ENCODE peak calls at places on chromosomes 3 and 15, in six cellular contexts. One of them, this sample, is unnamed.

GRCh38 chr3:113157408-113157980 is 53.9 kb upstream of the BOC start:
- DNase-seq in SK-N-SH: no peak
- DNase-seq in H1: no peak
- DNase-seq in HepG2: no peak
- DNase-seq in K562: no peak
- DNase-seq in GM12878: no peak
- DNase-seq in this sample: no peak

GRCh38 chr3:57738406-57738805 is 17.7 kb upstream of the SLMAP start:
- DNase-seq in SK-N-SH: no peak
- DNase-seq in H1: no peak
- DNase-seq in HepG2: no peak
- DNase-seq in K562: no peak
- DNase-seq in GM12878: no peak
- DNase-seq in this sample: no peak

GRCh38 chr15:38054488-38054887 is 120.0 kb downstream of the TMCO5A start:
- DNase-seq in SK-N-SH: no peak
- DNase-seq in H1: no peak
- DNase-seq in HepG2: no peak
- DNase-seq in K562: no peak
- DNase-seq in GM12878: no peak
- DNase-seq in this sample: no peak

GRCh38 chr15:79101866-79102581 is 11.4 kb upstream of the RASGRF1 start:
- DNase-seq in SK-N-SH: no peak
- DNase-seq in H1: no peak
- DNase-seq in HepG2: no peak
- DNase-seq in K562: no peak
- DNase-seq in GM12878: no peak
- DNase-seq in this sample: no peak

GRCh38 chr15:31435891-31436628 is 109.4 kb downstream of the KLF13 start:
- DNase-seq in SK-N-SH: no peak
- DNase-seq in H1: no peak
- DNase-seq in HepG2: no peak
- DNase-seq in K562: peak; percentile 13
- DNase-seq in GM12878: no peak
- DNase-seq in this sample: peak; percentile 21

GRCh38 chr3:45277636-45278035 is 51.5 kb upstream of the TMEM158 start:
- DNase-seq in SK-N-SH: no peak
- DNase-seq in H1: no peak
- DNase-seq in HepG2: no peak
- DNase-seq in K562: no peak
- DNase-seq in GM12878: no peak
- DNase-seq in this sample: no peak

GRCh38 chr15:50119063-50119700 is at the start of gene ATP8B4:
- DNase-seq in SK-N-SH: no peak
- DNase-seq in H1: no peak
- DNase-seq in HepG2: no peak
- DNase-seq in K562: no peak
- DNase-seq in GM12878: no peak
- DNase-seq in this sample: no peak

GRCh38 chr15:95596487-95596886 is 734.0 kb upstream of the NR2F2 start:
- DNase-seq in SK-N-SH: no peak
- DNase-seq in H1: peak; percentile 19
- DNase-seq in HepG2: no peak
- DNase-seq in K562: no peak
- DNase-seq in GM12878: no peak
- DNase-seq in this sample: no peak

GRCh38 chr3:161177996-161178395 is 43.1 kb upstream of the NMD3 start:
- DNase-seq in SK-N-SH: no peak
- DNase-seq in H1: no peak
- DNase-seq in HepG2: no peak
- DNase-seq in K562: no peak
- DNase-seq in GM12878: no peak
- DNase-seq in this sample: no peak

GRCh38 chr3:183116051-183116614 is 16.8 kb upstream of the MCCC1 start:
- DNase-seq in SK-N-SH: peak; percentile 85
- DNase-seq in H1: peak; percentile 90
- DNase-seq in HepG2: peak; percentile 39
- DNase-seq in K562: peak; percentile 69
- DNase-seq in GM12878: no peak
- DNase-seq in this sample: peak; percentile 29

GRCh38 chr3:172285844-172286243 is 162.4 kb downstream of the GHSR start:
- DNase-seq in SK-N-SH: no peak
- DNase-seq in H1: no peak
- DNase-seq in HepG2: no peak
- DNase-seq in K562: no peak
- DNase-seq in GM12878: no peak
- DNase-seq in this sample: no peak

GRCh38 chr15:82768414-82769081 is 37.3 kb downstream of the FSD2 start:
- DNase-seq in SK-N-SH: no peak
- DNase-seq in H1: no peak
- DNase-seq in HepG2: no peak
- DNase-seq in K562: no peak
- DNase-seq in GM12878: no peak
- DNase-seq in this sample: no peak

GRCh38 chr3:8996681-8997121 is 33.4 kb upstream of the RAD18 start:
- DNase-seq in SK-N-SH: no peak
- DNase-seq in H1: no peak
- DNase-seq in HepG2: peak; percentile 53
- DNase-seq in K562: no peak
- DNase-seq in GM12878: no peak
- DNase-seq in this sample: no peak

GRCh38 chr3:42662813-42663535 is 9.5 kb downstream of the ZBTB47 start:
- DNase-seq in SK-N-SH: no peak
- DNase-seq in H1: no peak
- DNase-seq in HepG2: no peak
- DNase-seq in K562: no peak
- DNase-seq in GM12878: no peak
- DNase-seq in this sample: no peak

GRCh38 chr15:77060560-77060959 is 10.3 kb downstream of the TSPAN3 start:
- DNase-seq in SK-N-SH: no peak
- DNase-seq in H1: no peak
- DNase-seq in HepG2: no peak
- DNase-seq in K562: no peak
- DNase-seq in GM12878: no peak
- DNase-seq in this sample: no peak

GRCh38 chr15:31357148-31357547 is 30.5 kb downstream of the KLF13 start:
- DNase-seq in SK-N-SH: no peak
- DNase-seq in H1: no peak
- DNase-seq in HepG2: no peak
- DNase-seq in K562: no peak
- DNase-seq in GM12878: no peak
- DNase-seq in this sample: no peak

GRCh38 chr3:187456268-187456667 is 88.1 kb downstream of the RTP4 start:
- DNase-seq in SK-N-SH: no peak
- DNase-seq in H1: no peak
- DNase-seq in HepG2: no peak
- DNase-seq in K562: no peak
- DNase-seq in GM12878: no peak
- DNase-seq in this sample: no peak

GRCh38 chr3:120144267-120144666 is 50.0 kb upstream of the GSK3B start:
- DNase-seq in SK-N-SH: no peak
- DNase-seq in H1: no peak
- DNase-seq in HepG2: peak; percentile 39
- DNase-seq in K562: no peak
- DNase-seq in GM12878: no peak
- DNase-seq in this sample: no peak

GRCh38 chr15:62846131-62846804 is 196.3 kb upstream of the TPM1 start:
- DNase-seq in SK-N-SH: no peak
- DNase-seq in H1: no peak
- DNase-seq in HepG2: no peak
- DNase-seq in K562: no peak
- DNase-seq in GM12878: no peak
- DNase-seq in this sample: no peak

GRCh38 chr3:99473321-99473751 is 165.1 kb upstream of the COL8A1 start:
- DNase-seq in SK-N-SH: no peak
- DNase-seq in H1: no peak
- DNase-seq in HepG2: no peak
- DNase-seq in K562: no peak
- DNase-seq in GM12878: no peak
- DNase-seq in this sample: no peak

GRCh38 chr15:74598126-74598842 is 17.4 kb upstream of the CLK3 start:
- DNase-seq in SK-N-SH: peak; percentile 99
- DNase-seq in H1: peak; percentile 62
- DNase-seq in HepG2: peak; percentile 84
- DNase-seq in K562: peak; percentile 100
- DNase-seq in GM12878: peak; percentile 69
- DNase-seq in this sample: peak; percentile 48

GRCh38 chr3:171351676-171352075 is 108.5 kb downstream of the TNIK start:
- DNase-seq in SK-N-SH: no peak
- DNase-seq in H1: no peak
- DNase-seq in HepG2: no peak
- DNase-seq in K562: no peak
- DNase-seq in GM12878: no peak
- DNase-seq in this sample: no peak

GRCh38 chr3:151926956-151927355 is 53.5 kb downstream of the SUCNR1 start:
- DNase-seq in SK-N-SH: no peak
- DNase-seq in H1: no peak
- DNase-seq in HepG2: no peak
- DNase-seq in K562: no peak
- DNase-seq in GM12878: no peak
- DNase-seq in this sample: no peak

GRCh38 chr3:114319453-114319852 is 25.6 kb downstream of the TIGIT start:
- DNase-seq in SK-N-SH: no peak
- DNase-seq in H1: peak; percentile 27
- DNase-seq in HepG2: peak; percentile 54
- DNase-seq in K562: no peak
- DNase-seq in GM12878: no peak
- DNase-seq in this sample: no peak

GRCh38 chr15:82966671-82967071 is 14.2 kb upstream of the HOMER2 start:
- DNase-seq in SK-N-SH: no peak
- DNase-seq in H1: no peak
- DNase-seq in HepG2: no peak
- DNase-seq in K562: no peak
- DNase-seq in GM12878: peak; percentile 51
- DNase-seq in this sample: no peak

GRCh38 chr3:114668099-114668498 is 374.3 kb downstream of the TIGIT start:
- DNase-seq in SK-N-SH: no peak
- DNase-seq in H1: no peak
- DNase-seq in HepG2: no peak
- DNase-seq in K562: no peak
- DNase-seq in GM12878: no peak
- DNase-seq in this sample: no peak

GRCh38 chr3:131277836-131278497 is 103.6 kb upstream of the NUDT16 start:
- DNase-seq in SK-N-SH: no peak
- DNase-seq in H1: no peak
- DNase-seq in HepG2: no peak
- DNase-seq in K562: no peak
- DNase-seq in GM12878: no peak
- DNase-seq in this sample: no peak

GRCh38 chr3:30752961-30753360 is 141.5 kb downstream of the GADL1 start:
- DNase-seq in SK-N-SH: no peak
- DNase-seq in H1: no peak
- DNase-seq in HepG2: peak; percentile 21
- DNase-seq in K562: no peak
- DNase-seq in GM12878: no peak
- DNase-seq in this sample: peak; percentile 71
- TF ChIP-seq GABPA in SK-N-SH: no peak
- TF ChIP-seq GABPA in H1: no peak
- TF ChIP-seq GABPA in HepG2: no peak
- TF ChIP-seq GABPA in K562: no peak
- TF ChIP-seq GABPA in GM12878: no peak
- TF ChIP-seq GABPA in this sample: no peak

GRCh38 chr3:138367326-138367850 is 19.0 kb downstream of the MRAS start:
- DNase-seq in SK-N-SH: no peak
- DNase-seq in H1: no peak
- DNase-seq in HepG2: no peak
- DNase-seq in K562: no peak
- DNase-seq in GM12878: no peak
- DNase-seq in this sample: no peak

GRCh38 chr3:138365991-138366759 is 17.8 kb downstream of the MRAS start:
- DNase-seq in SK-N-SH: no peak
- DNase-seq in H1: no peak
- DNase-seq in HepG2: no peak
- DNase-seq in K562: no peak
- DNase-seq in GM12878: no peak
- DNase-seq in this sample: no peak

GRCh38 chr3:138370321-138370720 is 21.9 kb downstream of the MRAS start:
- DNase-seq in SK-N-SH: no peak
- DNase-seq in H1: no peak
- DNase-seq in HepG2: no peak
- DNase-seq in K562: no peak
- DNase-seq in GM12878: no peak
- DNase-seq in this sample: no peak

GRCh38 chr3:138369151-138369900 is 20.9 kb downstream of the MRAS start:
- DNase-seq in SK-N-SH: no peak
- DNase-seq in H1: no peak
- DNase-seq in HepG2: no peak
- DNase-seq in K562: no peak
- DNase-seq in GM12878: no peak
- DNase-seq in this sample: no peak

GRCh38 chr3:138367912-138368311 is 19.5 kb downstream of the MRAS start:
- DNase-seq in SK-N-SH: no peak
- DNase-seq in H1: no peak
- DNase-seq in HepG2: no peak
- DNase-seq in K562: peak; percentile 42
- DNase-seq in GM12878: no peak
- DNase-seq in this sample: no peak
- H3K27ac ChIP-seq in SK-N-SH: no peak overlapping the region
- H3K27ac ChIP-seq in H1: no peak overlapping the region
- H3K27ac ChIP-seq in HepG2: no peak overlapping the region
- H3K27ac ChIP-seq in K562: no peak overlapping the region
- H3K27ac ChIP-seq in GM12878: no peak overlapping the region
- H3K27ac ChIP-seq in this sample: no peak overlapping the region

GRCh38 chr3:101722394-101723173 is 1.8 kb upstream of the CEP97 start:
- DNase-seq in SK-N-SH: no peak
- DNase-seq in H1: no peak
- DNase-seq in HepG2: no peak
- DNase-seq in K562: no peak
- DNase-seq in GM12878: peak; percentile 78
- DNase-seq in this sample: peak; percentile 33
- H3K4me3 ChIP-seq in SK-N-SH: no peak overlapping the region
- H3K4me3 ChIP-seq in H1: no peak overlapping the region
- H3K4me3 ChIP-seq in HepG2: no peak overlapping the region
- H3K4me3 ChIP-seq in K562: no peak overlapping the region
- H3K4me3 ChIP-seq in GM12878: peak overlapping the region; percentile 59
- H3K4me3 ChIP-seq in this sample: no peak overlapping the region

GRCh38 chr3:71103430-71103881 is 480.1 kb downstream of the FOXP1 start:
- DNase-seq in SK-N-SH: peak; percentile 61
- DNase-seq in H1: no peak
- DNase-seq in HepG2: peak; percentile 40
- DNase-seq in K562: no peak
- DNase-seq in GM12878: no peak
- DNase-seq in this sample: no peak

GRCh38 chr3:71101581-71101980 is 481.9 kb downstream of the FOXP1 start:
- DNase-seq in SK-N-SH: no peak
- DNase-seq in H1: no peak
- DNase-seq in HepG2: no peak
- DNase-seq in K562: no peak
- DNase-seq in GM12878: no peak
- DNase-seq in this sample: no peak

GRCh38 chr3:71102111-71103039 is 481.2 kb downstream of the FOXP1 start:
- DNase-seq in SK-N-SH: peak; percentile 12
- DNase-seq in H1: no peak
- DNase-seq in HepG2: no peak
- DNase-seq in K562: no peak
- DNase-seq in GM12878: no peak
- DNase-seq in this sample: no peak

GRCh38 chr3:71104586-71104985 is 478.9 kb downstream of the FOXP1 start:
- DNase-seq in SK-N-SH: no peak
- DNase-seq in H1: no peak
- DNase-seq in HepG2: no peak
- DNase-seq in K562: no peak
- DNase-seq in GM12878: no peak
- DNase-seq in this sample: no peak

GRCh38 chr3:71104090-71104489 is 479.4 kb downstream of the FOXP1 start:
- DNase-seq in SK-N-SH: no peak
- DNase-seq in H1: no peak
- DNase-seq in HepG2: no peak
- DNase-seq in K562: no peak
- DNase-seq in GM12878: no peak
- DNase-seq in this sample: no peak
- TF ChIP-seq GABPA in SK-N-SH: no peak
- TF ChIP-seq GABPA in H1: no peak
- TF ChIP-seq GABPA in HepG2: no peak
- TF ChIP-seq GABPA in K562: no peak
- TF ChIP-seq GABPA in GM12878: no peak
- TF ChIP-seq GABPA in this sample: no peak

This sample was measured in HL-60.